ENCODE peak calls at places on chromosomes 6 and 20, in six cellular contexts. One of them, this sample, is unnamed.

GRCh38 chr20:14986026-14986655 is 648.7 kb upstream of the FLRT3 start:
- DNase-seq in ACHN: peak
- DNase-seq in SJSA1: no peak
- DNase-seq in stimulated activated naive CD8-positive, alpha-beta T cell treated with anti-CD3 and anti-CD28 coated beads, Interleukin-15, Interleukin-2, amounts not matched to agents 100 U/mL and 50 U/mL, for 24 hours: no peak
- DNase-seq in NCI-H524: no peak
- DNase-seq in mammary epithelial cell: peak
- DNase-seq in this sample: peak

GRCh38 chr20:4710106-4710475 is 11.6 kb upstream of the PRND start:
- DNase-seq in ACHN: no peak
- DNase-seq in SJSA1: no peak
- DNase-seq in stimulated activated naive CD8-positive, alpha-beta T cell treated with anti-CD3 and anti-CD28 coated beads, Interleukin-15, Interleukin-2, amounts not matched to agents 100 U/mL and 50 U/mL, for 24 hours: no peak
- DNase-seq in NCI-H524: no peak
- DNase-seq in mammary epithelial cell: no peak
- DNase-seq in this sample: no peak

GRCh38 chr6:14671261-14671681 is 553.7 kb downstream of the CD83 start:
- DNase-seq in ACHN: no peak
- DNase-seq in SJSA1: no peak
- DNase-seq in stimulated activated naive CD8-positive, alpha-beta T cell treated with anti-CD3 and anti-CD28 coated beads, Interleukin-15, Interleukin-2, amounts not matched to agents 100 U/mL and 50 U/mL, for 24 hours: no peak
- DNase-seq in NCI-H524: peak
- DNase-seq in mammary epithelial cell: peak
- DNase-seq in this sample: no peak

GRCh38 chr6:110331816-110332215 is 26.3 kb downstream of the METTL24 start:
- DNase-seq in ACHN: no peak
- DNase-seq in SJSA1: no peak
- DNase-seq in stimulated activated naive CD8-positive, alpha-beta T cell treated with anti-CD3 and anti-CD28 coated beads, Interleukin-15, Interleukin-2, amounts not matched to agents 100 U/mL and 50 U/mL, for 24 hours: no peak
- DNase-seq in NCI-H524: peak
- DNase-seq in mammary epithelial cell: no peak
- DNase-seq in this sample: no peak

GRCh38 chr6:38131527-38131965 is 312.0 kb downstream of the ZFAND3 start:
- DNase-seq in ACHN: peak
- DNase-seq in SJSA1: no peak
- DNase-seq in stimulated activated naive CD8-positive, alpha-beta T cell treated with anti-CD3 and anti-CD28 coated beads, Interleukin-15, Interleukin-2, amounts not matched to agents 100 U/mL and 50 U/mL, for 24 hours: peak
- DNase-seq in NCI-H524: no peak
- DNase-seq in mammary epithelial cell: peak
- DNase-seq in this sample: no peak

GRCh38 chr20:44388466-44389023 is 33.0 kb downstream of the HNF4A start:
- DNase-seq in ACHN: peak
- DNase-seq in SJSA1: peak
- DNase-seq in stimulated activated naive CD8-positive, alpha-beta T cell treated with anti-CD3 and anti-CD28 coated beads, Interleukin-15, Interleukin-2, amounts not matched to agents 100 U/mL and 50 U/mL, for 24 hours: peak
- DNase-seq in NCI-H524: peak
- DNase-seq in mammary epithelial cell: peak
- DNase-seq in this sample: peak

GRCh38 chr6:165571721-165572132 is 91.3 kb downstream of the PDE10A start:
- DNase-seq in ACHN: peak
- DNase-seq in SJSA1: no peak
- DNase-seq in stimulated activated naive CD8-positive, alpha-beta T cell treated with anti-CD3 and anti-CD28 coated beads, Interleukin-15, Interleukin-2, amounts not matched to agents 100 U/mL and 50 U/mL, for 24 hours: no peak
- DNase-seq in NCI-H524: no peak
- DNase-seq in mammary epithelial cell: no peak
- DNase-seq in this sample: no peak

GRCh38 chr6:39839445-39839844 is 47.3 kb downstream of the DAAM2 start:
- DNase-seq in ACHN: no peak
- DNase-seq in SJSA1: no peak
- DNase-seq in stimulated activated naive CD8-positive, alpha-beta T cell treated with anti-CD3 and anti-CD28 coated beads, Interleukin-15, Interleukin-2, amounts not matched to agents 100 U/mL and 50 U/mL, for 24 hours: no peak
- DNase-seq in NCI-H524: no peak
- DNase-seq in mammary epithelial cell: no peak
- DNase-seq in this sample: peak

GRCh38 chr20:38283236-38283635 is 20.7 kb upstream of the BPI start:
- DNase-seq in ACHN: no peak
- DNase-seq in SJSA1: no peak
- DNase-seq in stimulated activated naive CD8-positive, alpha-beta T cell treated with anti-CD3 and anti-CD28 coated beads, Interleukin-15, Interleukin-2, amounts not matched to agents 100 U/mL and 50 U/mL, for 24 hours: no peak
- DNase-seq in NCI-H524: no peak
- DNase-seq in mammary epithelial cell: no peak
- DNase-seq in this sample: no peak

GRCh38 chr20:64161595-64162238 is 2.5 kb upstream of the MYT1 start:
- DNase-seq in ACHN: peak
- DNase-seq in SJSA1: no peak
- DNase-seq in stimulated activated naive CD8-positive, alpha-beta T cell treated with anti-CD3 and anti-CD28 coated beads, Interleukin-15, Interleukin-2, amounts not matched to agents 100 U/mL and 50 U/mL, for 24 hours: peak
- DNase-seq in NCI-H524: peak
- DNase-seq in mammary epithelial cell: peak
- DNase-seq in this sample: no peak

GRCh38 chr20:45416917-45417316 is 976 bp downstream of the PIGT start:
- DNase-seq in ACHN: no peak
- DNase-seq in SJSA1: no peak
- DNase-seq in stimulated activated naive CD8-positive, alpha-beta T cell treated with anti-CD3 and anti-CD28 coated beads, Interleukin-15, Interleukin-2, amounts not matched to agents 100 U/mL and 50 U/mL, for 24 hours: no peak
- DNase-seq in NCI-H524: no peak
- DNase-seq in mammary epithelial cell: no peak
- DNase-seq in this sample: no peak

GRCh38 chr6:53461682-53462081 is 83.2 kb downstream of the GCLC start:
- DNase-seq in ACHN: no peak
- DNase-seq in SJSA1: no peak
- DNase-seq in stimulated activated naive CD8-positive, alpha-beta T cell treated with anti-CD3 and anti-CD28 coated beads, Interleukin-15, Interleukin-2, amounts not matched to agents 100 U/mL and 50 U/mL, for 24 hours: no peak
- DNase-seq in NCI-H524: no peak
- DNase-seq in mammary epithelial cell: no peak
- DNase-seq in this sample: no peak

GRCh38 chr6:75249837-75250236 is 6.2 kb upstream of the COX7A2 start:
- DNase-seq in ACHN: no peak
- DNase-seq in SJSA1: no peak
- DNase-seq in stimulated activated naive CD8-positive, alpha-beta T cell treated with anti-CD3 and anti-CD28 coated beads, Interleukin-15, Interleukin-2, amounts not matched to agents 100 U/mL and 50 U/mL, for 24 hours: no peak
- DNase-seq in NCI-H524: no peak
- DNase-seq in mammary epithelial cell: no peak
- DNase-seq in this sample: no peak

GRCh38 chr6:41589636-41590622 is 43.7 kb downstream of the FOXP4 start:
- DNase-seq in ACHN: no peak
- DNase-seq in SJSA1: no peak
- DNase-seq in stimulated activated naive CD8-positive, alpha-beta T cell treated with anti-CD3 and anti-CD28 coated beads, Interleukin-15, Interleukin-2, amounts not matched to agents 100 U/mL and 50 U/mL, for 24 hours: no peak
- DNase-seq in NCI-H524: no peak
- DNase-seq in mammary epithelial cell: no peak
- DNase-seq in this sample: no peak

GRCh38 chr6:168953461-168953860 is 300.2 kb downstream of the THBS2 start:
- DNase-seq in ACHN: no peak
- DNase-seq in SJSA1: no peak
- DNase-seq in stimulated activated naive CD8-positive, alpha-beta T cell treated with anti-CD3 and anti-CD28 coated beads, Interleukin-15, Interleukin-2, amounts not matched to agents 100 U/mL and 50 U/mL, for 24 hours: no peak
- DNase-seq in NCI-H524: no peak
- DNase-seq in mammary epithelial cell: no peak
- DNase-seq in this sample: no peak

GRCh38 chr6:99868074-99868702 is 125.8 kb downstream of the MCHR2 start:
- DNase-seq in ACHN: peak
- DNase-seq in SJSA1: peak
- DNase-seq in stimulated activated naive CD8-positive, alpha-beta T cell treated with anti-CD3 and anti-CD28 coated beads, Interleukin-15, Interleukin-2, amounts not matched to agents 100 U/mL and 50 U/mL, for 24 hours: peak
- DNase-seq in NCI-H524: peak
- DNase-seq in mammary epithelial cell: peak
- DNase-seq in this sample: peak

GRCh38 chr6:116371384-116372209 is 850 bp downstream of the DSE start:
- DNase-seq in ACHN: peak
- DNase-seq in SJSA1: peak
- DNase-seq in stimulated activated naive CD8-positive, alpha-beta T cell treated with anti-CD3 and anti-CD28 coated beads, Interleukin-15, Interleukin-2, amounts not matched to agents 100 U/mL and 50 U/mL, for 24 hours: peak
- DNase-seq in NCI-H524: peak
- DNase-seq in mammary epithelial cell: peak
- DNase-seq in this sample: peak

GRCh38 chr6:157516319-157517026 is 135.5 kb downstream of the ZDHHC14 start:
- DNase-seq in ACHN: no peak
- DNase-seq in SJSA1: no peak
- DNase-seq in stimulated activated naive CD8-positive, alpha-beta T cell treated with anti-CD3 and anti-CD28 coated beads, Interleukin-15, Interleukin-2, amounts not matched to agents 100 U/mL and 50 U/mL, for 24 hours: no peak
- DNase-seq in NCI-H524: no peak
- DNase-seq in mammary epithelial cell: no peak
- DNase-seq in this sample: no peak

GRCh38 chr6:89985744-89986493 is 91.7 kb downstream of the GJA10 start:
- DNase-seq in ACHN: no peak
- DNase-seq in SJSA1: peak
- DNase-seq in stimulated activated naive CD8-positive, alpha-beta T cell treated with anti-CD3 and anti-CD28 coated beads, Interleukin-15, Interleukin-2, amounts not matched to agents 100 U/mL and 50 U/mL, for 24 hours: no peak
- DNase-seq in NCI-H524: no peak
- DNase-seq in mammary epithelial cell: no peak
- DNase-seq in this sample: no peak

GRCh38 chr6:153849072-153849759 is 189.8 kb upstream of the OPRM1 start:
- DNase-seq in ACHN: no peak
- DNase-seq in SJSA1: no peak
- DNase-seq in stimulated activated naive CD8-positive, alpha-beta T cell treated with anti-CD3 and anti-CD28 coated beads, Interleukin-15, Interleukin-2, amounts not matched to agents 100 U/mL and 50 U/mL, for 24 hours: no peak
- DNase-seq in NCI-H524: no peak
- DNase-seq in mammary epithelial cell: no peak
- DNase-seq in this sample: no peak

GRCh38 chr6:85459224-85459901 is 9.5 kb downstream of the NT5E start:
- DNase-seq in ACHN: no peak
- DNase-seq in SJSA1: peak
- DNase-seq in stimulated activated naive CD8-positive, alpha-beta T cell treated with anti-CD3 and anti-CD28 coated beads, Interleukin-15, Interleukin-2, amounts not matched to agents 100 U/mL and 50 U/mL, for 24 hours: no peak
- DNase-seq in NCI-H524: no peak
- DNase-seq in mammary epithelial cell: peak
- DNase-seq in this sample: no peak

GRCh38 chr6:125918681-125919566 is 37.6 kb upstream of the HINT3 start:
- DNase-seq in ACHN: peak
- DNase-seq in SJSA1: no peak
- DNase-seq in stimulated activated naive CD8-positive, alpha-beta T cell treated with anti-CD3 and anti-CD28 coated beads, Interleukin-15, Interleukin-2, amounts not matched to agents 100 U/mL and 50 U/mL, for 24 hours: peak
- DNase-seq in NCI-H524: no peak
- DNase-seq in mammary epithelial cell: peak
- DNase-seq in this sample: no peak